ENCODE peak calls at places on chromosome 7, in ten cellular contexts. I is EH, S is cardiac muscle cell, V is hippocampal formation, L is T-helper 17 cell, P is pons, D is neural crest cell, H is A549, B is HTR-8/SVneo, O is SW480. U is an unnamed sample.

GRCh38 chr7:95725170-95725569 is 47.2 kb upstream of the DYNC1I1 start:
- DNase-seq in P (peak), H (peak), O (peak), V (no peak), S (peak), B (no peak), D (no peak), L (no peak), I (no peak), U (no peak)

GRCh38 chr7:36297364-36298009 is 92.2 kb upstream of the ANLN start:
- DNase-seq in D (no peak), P (no peak), I (no peak), S (no peak), O (no peak), V (no peak), H (no peak), L (no peak), B (no peak), U (no peak)

GRCh38 chr7:99125505-99125865 is 18.4 kb downstream of the SMURF1 start:
- DNase-seq in H (no peak), V (no peak), S (no peak), P (no peak), B (no peak), L (no peak), I (no peak), D (no peak), O (no peak), U (no peak)

GRCh38 chr7:101593556-101593955 is 35.5 kb downstream of the MYL10 start:
- DNase-seq in H (no peak), O (no peak), L (no peak), P (no peak), I (no peak), D (no peak), V (no peak), B (no peak), S (no peak), U (no peak)

GRCh38 chr7:19701471-19701870 is 7.4 kb downstream of the POLR1F start:
- DNase-seq in D (no peak), P (no peak), V (no peak), H (no peak), L (no peak), S (no peak), I (no peak), B (no peak), O (no peak), U (no peak)

GRCh38 chr7:23944131-23944530 is 234.1 kb downstream of the STK31 start:
- DNase-seq in O (no peak), H (no peak), V (no peak), P (no peak), S (no peak), B (no peak), D (no peak), L (no peak), I (no peak), U (no peak)

GRCh38 chr7:92685146-92686042 is 95.2 kb upstream of the FAM133B start:
- DNase-seq in V (no peak), S (no peak), B (no peak), H (no peak), O (no peak), P (no peak), L (no peak), D (no peak), I (no peak), U (no peak)

GRCh38 chr7:130758429-130759056 is 24.5 kb upstream of the KLF14 start:
- DNase-seq in L (no peak), H (peak), O (peak), D (no peak), B (peak), P (peak), S (peak), V (peak), I (peak), U (peak)

GRCh38 chr7:75993689-75994387 is 557 bp downstream of the TMEM120A start:
- DNase-seq in I (peak), S (peak), D (peak), B (peak), O (peak), H (peak), L (peak), P (peak), V (no peak), U (no peak)

GRCh38 chr7:97025983-97026704 is 1.5 kb upstream of the DLX5 start:
- DNase-seq in H (no peak), I (no peak), O (no peak), V (no peak), L (no peak), D (peak), S (peak), B (no peak), P (peak), U (no peak)

GRCh38 chr7:128176696-128177095 is 64.4 kb upstream of the LEP start:
- DNase-seq in S (no peak), O (no peak), H (no peak), V (no peak), D (no peak), P (no peak), L (no peak), B (no peak), I (no peak), U (no peak)

GRCh38 chr7:47265621-47266020 is 316.3 kb downstream of the TNS3 start:
- DNase-seq in S (no peak), V (no peak), B (no peak), I (no peak), P (no peak), L (no peak), H (no peak), D (no peak), O (no peak), U (no peak)

GRCh38 chr7:3283130-3283704 is 17.8 kb upstream of the SDK1 start:
- DNase-seq in D (no peak), L (no peak), O (no peak), H (no peak), V (no peak), I (no peak), B (no peak), P (no peak), S (no peak), U (no peak)

GRCh38 chr7:131633342-131633843 is 77.0 kb upstream of the PODXL start:
- DNase-seq in I (peak), L (no peak), D (no peak), B (peak), O (no peak), H (peak), V (no peak), P (no peak), S (no peak), U (peak)

GRCh38 chr7:112584290-112584689 is 103.5 kb downstream of the LSMEM1 start:
- DNase-seq in B (no peak), V (no peak), I (no peak), H (no peak), O (no peak), P (no peak), S (no peak), D (no peak), L (no peak), U (no peak)

GRCh38 chr7:24877790-24878311 is 102.1 kb downstream of the OSBPL3 start:
- DNase-seq in H (no peak), L (no peak), B (no peak), P (peak), S (no peak), I (no peak), V (peak), D (no peak), O (no peak), U (peak)

GRCh38 chr7:30493231-30493630 is 11.4 kb downstream of the GGCT start:
- DNase-seq in L (no peak), I (no peak), B (no peak), O (no peak), S (no peak), V (no peak), P (no peak), D (no peak), H (no peak), U (no peak)

GRCh38 chr7:14905764-14906163 is 3.2 kb upstream of the DGKB start:
- DNase-seq in H (no peak), D (no peak), L (no peak), O (no peak), S (no peak), I (no peak), P (no peak), B (no peak), V (no peak), U (no peak)

GRCh38 chr7:116449950-116450349 is 49.6 kb upstream of the CAV2 start:
- DNase-seq in B (no peak), V (no peak), O (no peak), S (no peak), D (no peak), I (no peak), L (no peak), H (no peak), P (no peak), U (no peak)

GRCh38 chr7:158394936-158395335 is 192.7 kb downstream of the PTPRN2 start:
- DNase-seq in D (peak), S (peak), I (no peak), H (peak), L (peak), B (peak), P (no peak), O (no peak), V (no peak), U (no peak)

GRCh38 chr7:21338728-21339164 is 89.1 kb upstream of the SP4 start:
- DNase-seq in O (no peak), L (no peak), B (no peak), H (no peak), I (no peak), D (no peak), S (no peak), P (no peak), V (no peak), U (no peak)

GRCh38 chr7:152597514-152597913 is 78.4 kb downstream of the XRCC2 start:
- DNase-seq in S (no peak), B (no peak), P (no peak), H (no peak), I (no peak), O (peak), V (no peak), D (no peak), L (no peak), U (no peak)

GRCh38 chr7:12683678-12684077 is 3.8 kb upstream of the ARL4A start:
- DNase-seq in S (no peak), D (no peak), L (no peak), O (peak), P (no peak), H (peak), I (peak), B (peak), V (no peak), U (peak)

GRCh38 chr7:111029574-111030357 is 61.2 kb upstream of the LRRN3 start:
- DNase-seq in P (peak), D (no peak), B (no peak), S (peak), I (peak), L (no peak), O (no peak), V (no peak), H (no peak), U (peak)

GRCh38 chr7:82745117-82745516 is 301.5 kb upstream of the CACNA2D1 start:
- DNase-seq in V (no peak), L (no peak), H (no peak), P (no peak), B (no peak), S (peak), I (peak), D (no peak), O (no peak), U (no peak)

GRCh38 chr7:2738110-2738509 is 50.1 kb downstream of the AMZ1 start:
- DNase-seq in V (peak), B (no peak), O (no peak), S (no peak), D (no peak), H (no peak), I (no peak), P (no peak), L (no peak), U (no peak)

GRCh38 chr7:91582799-91583230 is 297.7 kb downstream of the MTERF1 start:
- DNase-seq in V (no peak), H (no peak), L (no peak), I (no peak), P (no peak), S (no peak), B (no peak), O (no peak), D (no peak), U (no peak)

GRCh38 chr7:72176875-72177274 is 235.3 kb downstream of the CALN1 start:
- DNase-seq in H (no peak), D (no peak), I (no peak), S (no peak), V (no peak), O (no peak), B (no peak), L (no peak), P (no peak), U (no peak)

U was measured in SK-N-MC.